ENCODE peak calls at places on chromosomes 4 and X, in six cellular contexts. G is CD8-positive, alpha-beta T cell; S is stimulated activated CD4-positive, alpha-beta T cell treated with anti-CD3 and anti-CD28 coated beads, Interleukin-15, amount 100 ng/mL, for 24 hours; M is Calu3; I is Caco-2; A is cardiac fibroblast. X is an unnamed sample.
A peak's percentile ranks its signal among the peaks of the same experiment; 100 is the strongest.

GRCh38 chrX:139596068-139596467 is 65.5 kb downstream of the F9 start:
- DNase-seq in I (peak; percentile 1), G (no peak), M (no peak), S (no peak), A (no peak), X (no peak)

GRCh38 chr4:138097912-138098600 is 144.1 kb downstream of the SLC7A11 start:
- DNase-seq in I (peak; percentile 26), G (no peak), M (no peak), A (no peak), S (no peak), X (no peak)

GRCh38 chrX:103367502-103367901 is 8.8 kb upstream of the BEX3 start:
- DNase-seq in S (no peak), M (no peak), A (no peak), I (peak; percentile 10), G (no peak), X (no peak)

GRCh38 chr4:70818921-70819320 is 20.8 kb downstream of the GRSF1 start:
- DNase-seq in I (no peak), S (no peak), M (no peak), G (no peak), A (no peak), X (no peak)

GRCh38 chr4:52914051-52914605 is 52.0 kb downstream of the RASL11B start:
- DNase-seq in A (peak; percentile 84), I (peak; percentile 61), M (peak; percentile 11), G (no peak), S (no peak), X (no peak)

GRCh38 chrX:30971761-30972603 is 82.9 kb upstream of the TAB3 start:
- DNase-seq in I (peak; percentile 21), M (peak; percentile 36), A (peak; percentile 60), S (peak; percentile 24), G (peak; percentile 0), X (peak; percentile 27)

GRCh38 chr4:106595906-106596305 is 227.3 kb upstream of the GIMD1 start:
- DNase-seq in M (no peak), G (no peak), S (no peak), A (no peak), I (no peak), X (no peak)

GRCh38 chrX:29662759-29663503 is 552.4 kb upstream of the MAGEB2 start:
- DNase-seq in M (peak; percentile 70), I (peak; percentile 4), A (peak; percentile 77), S (no peak), G (no peak), X (no peak)

GRCh38 chrX:9147631-9148189 is 113.8 kb upstream of the FAM9B start:
- DNase-seq in S (no peak), I (no peak), G (no peak), A (no peak), M (no peak), X (no peak)

GRCh38 chrX:50579955-50580354 is 109.3 kb upstream of the DGKK start:
- DNase-seq in A (peak; percentile 67), S (peak; percentile 22), M (peak; percentile 42), I (peak; percentile 50), G (no peak), X (peak; percentile 33)

GRCh38 chrX:119790977-119791436 is 423 bp downstream of the RPL39 start:
- DNase-seq in I (peak; percentile 30), M (peak; percentile 26), A (peak; percentile 43), G (no peak), S (peak; percentile 53), X (peak; percentile 14)

GRCh38 chr4:86414686-86415085 is 54.8 kb upstream of the MAPK10 start:
- DNase-seq in I (no peak), S (no peak), G (no peak), M (no peak), A (no peak), X (no peak)

GRCh38 chrX:149760965-149761364 is 12.9 kb upstream of the HSFX1 start:
- DNase-seq in G (no peak), A (no peak), I (no peak), S (no peak), M (no peak), X (peak; percentile 1)

GRCh38 chr4:1803523-1804423 is 10.7 kb downstream of the FGFR3 start:
- DNase-seq in I (no peak), A (no peak), S (no peak), M (no peak), G (no peak), X (no peak)

GRCh38 chr4:147360301-147360700 is 120.6 kb upstream of the EDNRA start:
- DNase-seq in G (no peak), I (no peak), A (peak; percentile 87), S (no peak), M (no peak), X (no peak)

GRCh38 chr4:148044889-148045352 is 313.0 kb downstream of the ARHGAP10 start:
- DNase-seq in M (no peak), G (no peak), A (peak; percentile 23), I (no peak), S (no peak), X (no peak)

GRCh38 chr4:137310593-137311490 is 221.5 kb downstream of the PCDH18 start:
- DNase-seq in S (no peak), G (no peak), I (no peak), A (peak; percentile 83), M (no peak), X (no peak)

GRCh38 chr4:2891294-2891693 is 47.6 kb downstream of the ADD1 start:
- DNase-seq in M (no peak), I (no peak), G (no peak), A (peak; percentile 71), S (no peak), X (no peak)

GRCh38 chrX:19909761-19910160 is 22.4 kb upstream of the SH3KBP1 start:
- DNase-seq in A (no peak), M (no peak), G (no peak), S (no peak), I (no peak), X (no peak)

GRCh38 chrX:10519761-10520160 is 100.6 kb downstream of the MID1 start:
- DNase-seq in M (no peak), A (peak; percentile 68), S (no peak), G (no peak), I (no peak), X (no peak)

GRCh38 chr4:184769285-184769825 is 35.5 kb upstream of the CENPU start:
- DNase-seq in M (no peak), I (no peak), S (no peak), G (no peak), A (no peak), X (peak; percentile 95)

GRCh38 chr4:8644966-8645752 is 52.6 kb downstream of the CPZ start:
- DNase-seq in I (no peak), G (no peak), M (no peak), S (no peak), A (no peak), X (no peak)

GRCh38 chrX:119417842-119418241 is 18.7 kb downstream of the SLC25A43 start:
- DNase-seq in S (no peak), I (peak; percentile 11), G (no peak), A (peak; percentile 17), M (no peak), X (no peak)

GRCh38 chr4:82124365-82124764 is 249.4 kb downstream of the HNRNPD start:
- DNase-seq in G (no peak), M (no peak), A (no peak), I (peak; percentile 43), S (no peak), X (no peak)

GRCh38 chr4:94475794-94476193 is 24.1 kb downstream of the PDLIM5 start:
- DNase-seq in S (no peak), G (no peak), I (no peak), A (no peak), M (no peak), X (no peak)

GRCh38 chr4:52716364-52717151 is 34.7 kb downstream of the ERVMER34-1 start:
- DNase-seq in M (no peak), A (no peak), S (no peak), G (no peak), I (no peak), X (peak; percentile 34)

GRCh38 chrX:119127643-119128042 is at the start of gene KIAA1210:
- DNase-seq in I (no peak), G (no peak), S (no peak), A (no peak), M (no peak), X (no peak)

GRCh38 chr4:53654300-53654758 is 63.0 kb upstream of the LNX1 start:
- DNase-seq in A (peak; percentile 60), S (no peak), G (no peak), I (no peak), M (no peak), X (no peak)

GRCh38 chr4:147138171-147138570 is 192.5 kb upstream of the TTC29 start:
- DNase-seq in S (no peak), A (no peak), I (no peak), M (no peak), G (no peak), X (peak; percentile 44)

GRCh38 chrX:349196-349595 is 30.6 kb upstream of the GTPBP6 start:
- DNase-seq in I (no peak), M (no peak), A (peak; percentile 18), G (no peak), S (no peak), X (no peak)

GRCh38 chr4:575281-576141 is 584 bp downstream of the TMEM271 start:
- DNase-seq in S (peak; percentile 43), G (no peak), I (no peak), A (peak; percentile 73), M (no peak), X (peak; percentile 44)

GRCh38 chr4:89307446-89308160 is at the start of gene GPRIN3:
- DNase-seq in S (peak; percentile 76), I (peak; percentile 34), G (peak; percentile 44), M (peak; percentile 48), A (peak; percentile 24), X (peak; percentile 99)

GRCh38 chrX:96979766-96980165 is 96.1 kb downstream of the RPA4 start:
- DNase-seq in I (no peak), M (no peak), S (no peak), A (no peak), G (no peak), X (no peak)

GRCh38 chrX:131136776-131137175 is 78.6 kb downstream of the ARHGAP36 start:
- DNase-seq in S (no peak), M (no peak), I (no peak), G (no peak), A (no peak), X (no peak)

GRCh38 chr4:153137677-153138630 is 66.3 kb upstream of the TRIM2 start:
- DNase-seq in A (no peak), I (no peak), G (no peak), M (no peak), S (no peak), X (no peak)

GRCh38 chr4:37381040-37381668 is 136.6 kb downstream of the NWD2 start:
- DNase-seq in S (no peak), A (no peak), M (no peak), G (no peak), I (no peak), X (peak; percentile 13)

GRCh38 chr4:111639876-111640275 is 505.4 kb upstream of the FAM241A start:
- DNase-seq in S (no peak), A (peak; percentile 25), G (no peak), I (no peak), M (no peak), X (peak; percentile 27)

X was measured in WERI-Rb-1.